ENCODE peak calls at places on chromosome 2, in four cellular contexts. Z is GM12878, A is HepG2, Q is H1. V is an unnamed sample.

GRCh38 chr2:69962986-69963730 is 1.7 kb upstream of the ASPRV1 start:
- DNase-seq in Z (no peak), A (no peak), Q (no peak), V (no peak)

GRCh38 chr2:30514134-30514860 is 67.3 kb downstream of the LCLAT1 start:
- DNase-seq in Z (no peak), A (peak; percentile 15), Q (no peak), V (no peak)

GRCh38 chr2:160630801-160631590 is 137.4 kb upstream of the RBMS1 start:
- DNase-seq in Z (no peak), A (no peak), Q (no peak), V (no peak)

GRCh38 chr2:19256239-19256638 is 102.2 kb downstream of the OSR1 start:
- DNase-seq in Z (no peak), A (no peak), Q (no peak), V (no peak)

GRCh38 chr2:232502513-232502900 is 14.9 kb upstream of the ECEL1 start:
- DNase-seq in Z (no peak), A (no peak), Q (no peak), V (no peak)

GRCh38 chr2:208315081-208315788 is 49.2 kb downstream of the PIKFYVE start:
- DNase-seq in Z (peak; percentile 73), A (no peak), Q (no peak), V (no peak)

GRCh38 chr2:120108049-120108448 is 95.2 kb downstream of the EPB41L5 start:
- DNase-seq in Z (no peak), A (no peak), Q (no peak), V (no peak)

GRCh38 chr2:119694994-119695521 is 16.1 kb downstream of the TMEM177 start:
- DNase-seq in Z (no peak), A (peak; percentile 66), Q (no peak), V (no peak)

GRCh38 chr2:207239222-207239674 is 73.5 kb upstream of the KLF7 start:
- DNase-seq in Z (no peak), A (no peak), Q (no peak), V (no peak)

GRCh38 chr2:160394153-160394552 is 99.5 kb downstream of the RBMS1 start:
- DNase-seq in Z (peak; percentile 26), A (no peak), Q (no peak), V (no peak)

GRCh38 chr2:37705191-37705590 is 33.7 kb upstream of the CDC42EP3 start:
- DNase-seq in Z (no peak), A (no peak), Q (no peak), V (no peak)

GRCh38 chr2:97011977-97012569 is 25.7 kb upstream of the FAM178B start:
- DNase-seq in Z (peak; percentile 16), A (peak; percentile 60), Q (no peak), V (peak; percentile 11)

GRCh38 chr2:128710770-128711169 is 392.1 kb upstream of the HS6ST1 start:
- DNase-seq in Z (no peak), A (no peak), Q (no peak), V (no peak)

GRCh38 chr2:238120463-238121298 is 17.8 kb upstream of the KLHL30 start:
- DNase-seq in Z (no peak), A (no peak), Q (no peak), V (no peak)

GRCh38 chr2:40540026-40540425 is 88.1 kb upstream of the SLC8A1 start:
- DNase-seq in Z (no peak), A (no peak), Q (no peak), V (no peak)

GRCh38 chr2:1643220-1643619 is 101.1 kb downstream of the PXDN start:
- DNase-seq in Z (no peak), A (no peak), Q (no peak), V (no peak)

GRCh38 chr2:98828793-98829371 is 98.0 kb upstream of the MGAT4A start:
- DNase-seq in Z (no peak), A (peak; percentile 43), Q (no peak), V (no peak)

GRCh38 chr2:100234141-100234540 is 88.2 kb downstream of the LONRF2 start:
- DNase-seq in Z (no peak), A (no peak), Q (no peak), V (no peak)

GRCh38 chr2:190835303-190835930 is 45.2 kb upstream of the GLS start:
- DNase-seq in Z (no peak), A (no peak), Q (no peak), V (no peak)

GRCh38 chr2:16313235-16313980 is 352.2 kb downstream of the CYRIA start:
- DNase-seq in Z (no peak), A (no peak), Q (no peak), V (no peak)

GRCh38 chr2:16315458-16315835 is 350.2 kb downstream of the CYRIA start:
- DNase-seq in Z (no peak), A (no peak), Q (no peak), V (no peak)

GRCh38 chr2:16315911-16316310 is 349.7 kb downstream of the CYRIA start:
- DNase-seq in Z (no peak), A (no peak), Q (no peak), V (no peak)

GRCh38 chr2:16314001-16314400 is 351.6 kb downstream of the CYRIA start:
- DNase-seq in Z (no peak), A (no peak), Q (no peak), V (no peak)

DNA sequence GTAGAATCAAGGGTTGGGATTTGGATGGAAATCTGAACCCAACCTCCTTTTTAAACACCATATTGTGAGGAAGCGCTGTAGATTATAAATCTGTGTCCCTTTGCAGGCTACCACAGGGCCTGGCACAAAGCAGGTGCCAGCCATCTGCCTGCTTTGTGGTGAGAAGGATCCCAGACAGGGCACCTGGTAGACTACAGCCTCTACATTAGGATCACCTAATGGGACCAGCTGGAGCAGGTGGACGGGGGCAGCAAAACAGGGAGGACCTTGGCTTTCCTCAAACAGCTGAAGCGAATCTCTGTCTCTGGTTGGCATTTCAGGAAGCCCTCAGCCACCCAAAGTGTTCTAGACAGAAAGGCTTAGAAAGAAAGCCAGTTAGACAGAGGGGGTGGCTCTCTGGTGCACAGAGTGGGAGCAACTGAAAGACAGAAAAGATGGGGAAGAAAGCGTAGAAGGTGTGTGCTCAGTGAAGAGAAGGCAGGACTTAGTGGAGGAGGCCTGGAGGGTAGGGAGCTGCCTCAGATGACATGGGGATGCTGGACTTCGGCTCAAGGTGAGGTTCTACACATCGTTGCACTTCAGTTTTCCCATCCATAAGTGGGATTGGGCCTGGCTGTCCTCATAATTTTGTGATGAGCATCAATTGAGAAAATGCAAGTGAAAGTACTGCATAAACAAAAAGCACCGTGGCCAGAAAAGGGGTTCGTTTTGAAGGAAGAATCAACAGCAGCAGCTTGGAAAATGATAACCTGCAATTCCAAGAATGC is 350.8 kb downstream of the CYRIA start:
- DNase-seq in Z (no peak), A (no peak), Q (no peak), V (no peak)
- TF ChIP-seq SUZ12 in Z (no peak), A (no peak), Q (no peak), V (no peak)

DNA sequence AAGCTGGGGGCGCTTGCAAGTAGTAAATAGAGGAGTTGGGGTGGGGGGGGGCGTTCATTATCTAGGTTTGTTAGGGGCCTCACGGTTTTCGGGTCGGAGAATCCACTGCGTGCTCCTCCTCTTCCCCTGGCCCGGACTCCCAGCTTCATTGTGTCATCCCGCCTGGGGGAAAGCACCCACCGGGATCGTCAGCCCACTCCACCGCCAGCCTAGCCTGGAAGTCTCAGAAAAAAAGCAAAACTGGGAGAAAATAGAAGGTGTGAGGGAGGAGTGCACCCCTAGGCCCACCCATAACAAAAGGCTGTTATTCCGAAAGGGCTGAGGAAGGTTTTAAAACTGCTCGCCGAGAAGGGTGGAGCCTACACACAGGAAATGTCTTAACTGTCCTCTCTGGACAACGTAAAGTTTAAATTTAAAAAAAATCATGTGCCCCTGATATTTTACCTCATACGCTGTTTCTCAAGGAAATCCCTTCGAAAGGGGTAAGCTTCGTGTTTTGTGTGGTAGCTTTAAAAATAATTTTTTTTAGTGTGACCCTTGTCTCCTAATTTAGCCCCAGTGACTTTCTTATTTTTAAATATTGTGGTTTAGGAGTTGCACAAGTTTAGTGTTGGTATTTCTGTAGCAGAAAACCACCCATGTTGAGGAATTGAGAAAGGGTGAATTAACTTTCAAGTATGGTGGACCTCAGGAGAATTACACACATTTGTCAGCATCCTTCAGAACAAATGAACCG is 104.2 kb downstream of the SPTBN1 start:
- DNase-seq in Z (no peak), A (no peak), Q (no peak), V (no peak)
- TF ChIP-seq YY1 in Z (peak; percentile 26), A (no peak), Q (no peak), V (no peak)

GRCh38 chr2:64945973-64946736 is 43.0 kb upstream of the SLC1A4 start:
- DNase-seq in Z (peak; percentile 79), A (no peak), Q (no peak), V (no peak)
- TF ChIP-seq SUZ12 in Z (no peak), A (no peak), Q (no peak), V (no peak)

DNA sequence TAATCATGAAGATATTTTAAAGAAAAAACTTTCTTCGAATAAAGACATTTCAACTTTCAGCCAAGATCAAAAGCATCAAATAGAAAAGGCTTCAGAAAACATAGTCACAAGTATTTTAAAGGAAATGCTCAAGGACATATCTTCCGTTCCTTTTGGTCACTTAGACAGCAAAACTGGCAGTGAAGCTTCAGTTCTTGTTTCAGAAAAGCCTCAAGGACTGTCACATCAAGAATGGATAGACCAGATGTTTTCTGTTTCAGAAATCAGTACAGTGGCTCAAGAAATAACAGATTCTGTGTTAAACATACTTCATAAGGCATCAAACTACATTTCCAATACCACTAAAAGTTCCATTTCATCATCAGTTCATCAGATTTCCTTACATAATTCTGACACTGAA is 51.8 kb downstream of the FSIP2 start:
- DNase-seq in Z (no peak), A (no peak), Q (no peak), V (no peak)
- TF ChIP-seq YY1 in Z (no peak), A (no peak), Q (no peak), V (no peak)

DNA sequence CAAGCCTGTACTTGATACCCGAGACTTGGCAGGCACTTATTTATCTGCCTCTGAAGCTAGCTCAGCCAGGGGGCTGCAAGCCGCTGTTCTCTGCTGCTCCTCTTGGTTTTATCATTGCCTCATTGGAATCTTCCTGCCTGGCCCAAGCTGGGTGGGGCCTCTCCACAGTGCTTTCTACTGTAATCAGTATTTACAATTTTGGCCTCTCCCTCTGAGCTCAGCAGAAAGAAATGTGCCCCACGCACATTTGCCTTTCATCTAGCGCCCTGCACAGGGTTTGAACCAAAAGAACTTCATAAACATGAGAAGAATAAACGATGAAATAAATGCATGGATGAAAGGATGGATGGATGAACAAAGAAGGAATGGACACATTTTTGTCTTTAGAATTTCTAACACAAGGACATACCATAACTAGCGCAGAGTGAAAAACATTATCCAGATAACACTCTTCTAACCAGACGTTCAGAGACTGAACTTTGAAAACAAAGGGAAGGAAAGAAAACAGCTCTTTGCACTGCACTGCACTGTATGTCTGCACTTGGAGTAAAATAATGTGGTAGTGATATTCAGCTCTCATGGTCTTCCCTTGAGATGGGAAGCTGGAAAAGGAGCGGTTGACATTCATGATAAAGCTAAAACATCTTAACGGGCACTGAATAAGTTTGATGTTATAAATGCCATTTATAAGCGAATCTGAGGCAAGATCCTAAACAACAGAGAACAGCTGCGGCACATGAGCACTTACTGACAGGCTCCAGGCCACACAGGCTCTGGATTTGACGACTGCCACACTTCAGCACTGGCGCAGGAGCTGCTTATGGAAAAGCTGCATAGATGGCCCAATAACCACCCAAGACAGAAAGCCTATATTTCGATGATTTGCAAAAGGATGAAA is 86.8 kb upstream of the SP3 start:
- DNase-seq in Z (no peak), A (peak; percentile 94), Q (no peak), V (peak; percentile 51)
- TF ChIP-seq SUZ12 in Z (no peak), A (no peak), Q (no peak), V (no peak)

DNA sequence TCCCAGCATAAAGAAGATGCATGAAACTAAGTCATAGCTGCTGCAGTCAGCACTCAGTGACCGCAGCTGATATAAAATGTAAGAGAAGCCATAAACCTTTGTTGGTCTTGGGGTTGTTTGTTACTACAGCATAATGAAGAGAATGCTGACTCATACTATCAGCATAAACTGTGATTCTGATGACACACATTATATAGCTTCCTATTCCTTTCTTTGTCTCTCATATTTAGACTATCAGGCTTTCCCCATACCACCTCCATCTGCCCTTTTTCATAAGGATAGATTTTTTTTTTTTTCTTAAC is 274.2 kb upstream of the TRIB2 start:
- DNase-seq in Z (no peak), A (no peak), Q (no peak), V (no peak)
- TF ChIP-seq YY1 in Z (no peak), A (no peak), Q (no peak), V (no peak)

GRCh38 chr2:240996161-240996833 is 2.1 kb upstream of the SNED1 start:
- DNase-seq in Z (no peak), A (no peak), Q (peak; percentile 32), V (no peak)
- TF ChIP-seq SUZ12 in Z (no peak), A (no peak), Q (no peak), V (no peak)